ENCODE peak calls at places on chromosomes 13 and 19, in seven cellular contexts. V is activated B cell treated with CpG ODN at 0.5 μM for 24 hours; O is activated CD4-positive, alpha-beta T cell treated with anti-CD3 and anti-CD28 coated beads, Interleukin-2, amount 50 U/mL, for 48 hours; T is KG1; F is activated T-helper 1 cell treated with anti-CD3 and anti-CD28 coated beads, Interleukin-2, amount 50 U/mL, for 16 hours; R is HS-5; G is heart right ventricle. J is an unnamed sample.

GRCh38 chr19:17996826-17997316 is 11.1 kb upstream of the ARRDC2 start:
- DNase-seq in F (peak), O (peak), T (peak), G (peak), V (peak), R (peak), J (no peak)

GRCh38 chr19:51181377-51181912 is 39.3 kb downstream of the SIGLEC7 start:
- DNase-seq in F (no peak), O (no peak), V (no peak), T (no peak), R (no peak), G (no peak), J (no peak)

GRCh38 chr19:33396701-33397535 is 23.4 kb downstream of the CEBPG start:
- DNase-seq in T (no peak), G (no peak), F (no peak), O (no peak), V (no peak), R (no peak), J (no peak)

GRCh38 chr19:44620667-44621066 is 7.3 kb downstream of the IGSF23 start:
- DNase-seq in V (no peak), O (no peak), T (no peak), G (no peak), F (no peak), R (no peak), J (no peak)

GRCh38 chr13:40984670-40985366 is 34.3 kb downstream of the ELF1 start:
- DNase-seq in F (no peak), T (no peak), G (no peak), V (no peak), R (no peak), O (no peak), J (no peak)

GRCh38 chr13:102948006-102948405 is 102.2 kb downstream of the ERCC5 start:
- DNase-seq in F (no peak), O (no peak), T (no peak), V (no peak), G (no peak), R (no peak), J (no peak)

GRCh38 chr19:1065606-1066109 is 1.3 kb upstream of the ARHGAP45 start:
- DNase-seq in O (no peak), F (no peak), R (no peak), T (no peak), G (no peak), V (no peak), J (no peak)

GRCh38 chr19:50490411-50490811 is 13.8 kb upstream of the GARIN5A start:
- DNase-seq in O (no peak), V (no peak), F (no peak), T (no peak), G (no peak), R (no peak), J (no peak)

GRCh38 chr13:39777527-39778061 is 122.1 kb downstream of the COG6 start:
- DNase-seq in T (no peak), O (peak), G (no peak), F (no peak), V (no peak), R (peak), J (peak)

GRCh38 chr13:43905435-43906031 is 25.8 kb downstream of the LACC1 start:
- DNase-seq in O (no peak), V (no peak), G (no peak), T (peak), R (peak), F (no peak), J (peak)

J was measured in HS-27A.